ENCODE peak calls at places on chromosomes 5 and 9, in seven cellular contexts. U is ascending aorta, B is PC-3, K is cardiac muscle cell, W is endodermal cell, G is GM20000, H is BJ. L is an unnamed sample.

GRCh38 chr9:133935328-133936040 is 56.6 kb downstream of the VAV2 start:
- DNase-seq in U (no peak), B (no peak), K (peak; percentile 90), W (no peak), G (no peak), H (no peak), L (no peak)

GRCh38 chr5:82386576-82386975 is 108.4 kb upstream of the RPS23 start:
- DNase-seq in U (no peak), B (no peak), K (no peak), W (no peak), G (no peak), H (no peak), L (no peak)

GRCh38 chr5:149603210-149603609 is 21.9 kb downstream of the ARHGEF37 start:
- DNase-seq in U (no peak), B (peak; percentile 92), K (no peak), W (no peak), G (no peak), H (no peak), L (no peak)

GRCh38 chr5:143569722-143570567 is 166.5 kb upstream of the NR3C1 start:
- DNase-seq in U (no peak), B (no peak), K (no peak), W (no peak), G (no peak), H (no peak), L (no peak)

GRCh38 chr5:53985796-53986195 is 324.6 kb downstream of the ARL15 start:
- DNase-seq in U (no peak), B (no peak), K (no peak), W (no peak), G (no peak), H (no peak), L (no peak)

GRCh38 chr9:129324808-129325491 is 146.9 kb upstream of the IER5L start:
- DNase-seq in U (no peak), B (no peak), K (no peak), W (peak; percentile 37), G (no peak), H (no peak), L (no peak)

GRCh38 chr5:83133797-83134196 is 56.5 kb downstream of the XRCC4 start:
- DNase-seq in U (no peak), B (no peak), K (no peak), W (peak; percentile 41), G (no peak), H (no peak), L (no peak)

GRCh38 chr5:127111112-127111511 is 37.8 kb upstream of the C5orf63 start:
- DNase-seq in U (no peak), B (no peak), K (no peak), W (no peak), G (no peak), H (no peak), L (peak; percentile 16)

GRCh38 chr5:123992641-123993040 is 480.7 kb downstream of the CSNK1G3 start:
- DNase-seq in U (no peak), B (no peak), K (no peak), W (no peak), G (no peak), H (no peak), L (no peak)

GRCh38 chr9:107049046-107049824 is 186.3 kb downstream of the ZNF462 start:
- DNase-seq in U (no peak), B (no peak), K (no peak), W (peak; percentile 74), G (no peak), H (no peak), L (no peak)

GRCh38 chr5:137828192-137828591 is 39.5 kb upstream of the MYOT start:
- DNase-seq in U (no peak), B (no peak), K (no peak), W (no peak), G (no peak), H (no peak), L (no peak)

GRCh38 chr5:170523129-170523497 is 19.3 kb downstream of the KCNIP1 start:
- DNase-seq in U (no peak), B (no peak), K (peak; percentile 62), W (no peak), G (no peak), H (no peak), L (no peak)

GRCh38 chr5:108702546-108702945 is 45.2 kb upstream of the FER start:
- DNase-seq in U (no peak), B (no peak), K (no peak), W (no peak), G (no peak), H (no peak), L (no peak)

GRCh38 chr5:127186657-127187056 is 103.9 kb upstream of the MEGF10 start:
- DNase-seq in U (no peak), B (peak; percentile 59), K (no peak), W (no peak), G (no peak), H (no peak), L (no peak)

GRCh38 chr9:4287386-4287785 is 12.5 kb downstream of the GLIS3 start:
- DNase-seq in U (no peak), B (no peak), K (no peak), W (no peak), G (no peak), H (no peak), L (no peak)

GRCh38 chr5:55044093-55044492 is 20.0 kb downstream of the GZMK start:
- DNase-seq in U (no peak), B (no peak), K (no peak), W (no peak), G (no peak), H (no peak), L (no peak)

GRCh38 chr9:76373173-76373771 is 21.0 kb downstream of the RFK start:
- DNase-seq in U (no peak), B (no peak), K (peak; percentile 58), W (no peak), G (no peak), H (peak; percentile 30), L (no peak)

GRCh38 chr5:168992687-168993086 is 308.3 kb downstream of the SLIT3 start:
- DNase-seq in U (no peak), B (no peak), K (no peak), W (peak; percentile 74), G (no peak), H (no peak), L (no peak)

GRCh38 chr5:2291146-2291840 is 408.6 kb upstream of the IRX4 start:
- DNase-seq in U (no peak), B (no peak), K (no peak), W (no peak), G (no peak), H (no peak), L (no peak)

GRCh38 chr5:178385472-178385853 is 152.9 kb upstream of the PHYKPL start:
- DNase-seq in U (no peak), B (peak; percentile 26), K (no peak), W (peak; percentile 54), G (no peak), H (no peak), L (no peak)

GRCh38 chr9:84519486-84519885 is 150.0 kb upstream of the NTRK2 start:
- DNase-seq in U (no peak), B (no peak), K (no peak), W (no peak), G (no peak), H (no peak), L (no peak)

GRCh38 chr5:69431424-69432303 is 16.7 kb downstream of the MARVELD2 start:
- DNase-seq in U (no peak), B (no peak), K (no peak), W (no peak), G (no peak), H (no peak), L (no peak)

GRCh38 chr9:14030350-14030823 is 283.6 kb downstream of the NFIB start:
- DNase-seq in U (no peak), B (peak; percentile 83), K (peak; percentile 94), W (no peak), G (no peak), H (no peak), L (no peak)

GRCh38 chr9:116716441-116716840 is 29.3 kb downstream of the TRIM32 start:
- DNase-seq in U (no peak), B (no peak), K (no peak), W (peak; percentile 2), G (no peak), H (no peak), L (no peak)

GRCh38 chr5:96408841-96409458 is 24.1 kb downstream of the PCSK1 start:
- DNase-seq in U (no peak), B (no peak), K (peak; percentile 43), W (no peak), G (no peak), H (no peak), L (no peak)

GRCh38 chr5:73160239-73160671 is 12.7 kb upstream of the TMEM174 start:
- DNase-seq in U (no peak), B (peak; percentile 3), K (no peak), W (no peak), G (peak; percentile 28), H (no peak), L (no peak)

GRCh38 chr9:128913048-128913900 is 7.5 kb upstream of the PHYHD1 start:
- DNase-seq in U (no peak), B (no peak), K (no peak), W (peak; percentile 51), G (no peak), H (no peak), L (no peak)

GRCh38 chr5:30324083-30324482 is 869.4 kb upstream of the CDH6 start:
- DNase-seq in U (no peak), B (no peak), K (no peak), W (peak; percentile 57), G (no peak), H (no peak), L (no peak)
- TF ChIP-seq CTCF in U (no peak), B (no peak), K (no peak), W (peak; percentile 59), G (no peak), H (no peak), L (no peak)

GRCh38 chr9:108272350-108272899 is 583.4 kb downstream of the ACTL7B start:
- DNase-seq in U (peak; percentile 13), B (peak; percentile 54), K (peak; percentile 75), W (peak; percentile 85), G (peak; percentile 34), H (no peak), L (no peak)
- TF ChIP-seq CTCF in U (peak; percentile 36), B (peak; percentile 65), K (peak; percentile 73), W (peak; percentile 79), G (peak; percentile 27), H (peak; percentile 65), L (peak; percentile 10)

DNA sequence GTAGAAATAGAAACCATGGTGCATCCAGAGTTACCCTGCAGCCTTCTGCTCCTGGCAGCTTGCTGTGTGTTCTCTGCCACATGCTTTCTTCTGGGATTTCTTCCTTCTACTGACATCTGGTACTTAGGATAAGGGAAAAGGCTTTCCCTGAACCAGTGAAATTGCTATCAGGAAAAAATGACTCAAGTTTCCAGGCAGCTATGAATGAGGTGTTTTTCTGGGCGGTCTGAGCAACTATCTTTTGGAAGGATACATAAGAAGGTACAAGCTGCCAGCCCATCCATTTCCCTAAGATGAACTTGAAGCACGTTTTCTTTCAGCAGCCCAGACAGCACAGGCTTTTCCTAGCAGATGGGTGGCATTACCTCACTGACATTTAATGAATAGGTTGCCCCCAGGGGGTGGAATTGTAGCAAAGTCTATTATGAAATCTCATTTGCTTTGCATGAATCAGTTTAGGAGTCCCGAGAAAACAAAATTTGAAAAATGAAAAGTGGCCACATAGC is 108.7 kb downstream of the C9orf152 start:
- DNase-seq in U (no peak), B (peak; percentile 31), K (peak; percentile 82), W (no peak), G (no peak), H (peak; percentile 57), L (no peak)
- TF ChIP-seq CTCF in U (no peak), B (no peak), K (peak; percentile 4), W (no peak), G (no peak), H (peak; percentile 12), L (no peak)

GRCh38 chr5:64206653-64207052 is 41.0 kb downstream of the RNF180 start:
- DNase-seq in U (no peak), B (peak; percentile 19), K (no peak), W (no peak), G (no peak), H (no peak), L (no peak)
- TF ChIP-seq CTCF in U (no peak), B (peak; percentile 31), K (no peak), W (peak; percentile 53), G (no peak), H (no peak), L (no peak)

L was measured in GM13976.